ENCODE peak calls at places on chromosomes 16 and 17, in six cellular contexts. U is activated T-cell treated with anti-CD3 and anti-CD28 coated beads for 4 hours; Y is globus pallidus; B is ELR; C is KBM-7; G is effector CD4-positive, alpha-beta T cell. V is an unnamed sample.

GRCh38 chr17:60902399-60902798 is 224.7 kb downstream of the BCAS3 start:
- DNase-seq in C (no peak), G (no peak), Y (peak; percentile 18), B (no peak), U (no peak), V (no peak)

GRCh38 chr17:78741644-78742284 is 40.3 kb downstream of the CYTH1 start:
- DNase-seq in Y (no peak), U (no peak), C (no peak), B (no peak), G (no peak), V (no peak)

GRCh38 chr16:8567355-8568230 is 22.7 kb downstream of the TMEM114 start:
- DNase-seq in B (peak; percentile 91), Y (peak; percentile 68), U (peak; percentile 65), C (peak; percentile 94), G (peak; percentile 61), V (no peak)

GRCh38 chr16:85780281-85780680 is 19.1 kb downstream of the EMC8 start:
- DNase-seq in B (no peak), Y (no peak), C (no peak), U (no peak), G (no peak), V (no peak)

GRCh38 chr17:72715906-72716572 is 376.4 kb downstream of the SLC39A11 start:
- DNase-seq in U (no peak), B (peak; percentile 99), G (no peak), Y (peak; percentile 35), C (no peak), V (no peak)

GRCh38 chr16:72400257-72401078 is 228.5 kb upstream of the PMFBP1 start:
- DNase-seq in C (peak; percentile 88), Y (peak; percentile 84), G (no peak), U (no peak), B (peak; percentile 67), V (no peak)

GRCh38 chr16:10613771-10614485 is 33.5 kb upstream of the EMP2 start:
- DNase-seq in G (no peak), C (peak; percentile 10), U (no peak), B (no peak), Y (no peak), V (no peak)

GRCh38 chr17:77127735-77128361 is 12.9 kb upstream of the SEC14L1 start:
- DNase-seq in Y (no peak), U (peak; percentile 58), B (no peak), G (peak; percentile 54), C (peak; percentile 82), V (peak; percentile 91)

GRCh38 chr17:12990926-12991325 is 26.9 kb downstream of the ELAC2 start:
- DNase-seq in B (no peak), C (no peak), Y (no peak), G (no peak), U (no peak), V (no peak)

GRCh38 chr17:78998311-78999055 is 11.1 kb downstream of the CANT1 start:
- DNase-seq in C (no peak), Y (no peak), B (no peak), G (no peak), U (no peak), V (peak; percentile 77)

GRCh38 chr17:37360632-37361031 is 15.2 kb upstream of the C17orf78 start:
- DNase-seq in B (peak; percentile 16), G (no peak), C (no peak), U (no peak), Y (no peak), V (no peak)

V was measured in Right ventricle myocardium inferior.